ENCODE peak calls at places on chromosomes 11 and 22, in nine cellular contexts. N is Karpas-422; F is cardiac muscle cell; G is ovary; X is hepatocyte; I is heart left ventricle; M is CD8-positive, alpha-beta T cell; P is PC-3; L is lower lobe of right lung. E is an unnamed sample.

GRCh38 chr11:112882494-112883381 is 78.5 kb upstream of the NCAM1 start:
- DNase-seq in N (no peak), F (peak; percentile 56), G (no peak), X (peak; percentile 62), I (peak; percentile 55), M (no peak), P (no peak), L (no peak), E (no peak)

GRCh38 chr22:38788417-38788816 is 5.5 kb downstream of the DNAL4 start:
- DNase-seq in N (no peak), F (peak; percentile 96), G (peak; percentile 57), X (peak; percentile 64), I (peak; percentile 61), M (no peak), P (peak; percentile 26), L (no peak), E (no peak)

GRCh38 chr11:111730871-111731591 is 35.2 kb downstream of the PPP2R1B start:
- DNase-seq in N (no peak), F (no peak), G (peak; percentile 60), X (peak; percentile 61), I (peak; percentile 44), M (no peak), P (peak; percentile 89), L (no peak), E (peak; percentile 45)

GRCh38 chr11:130480721-130481140 is 32.3 kb downstream of the ADAMTS15 start:
- DNase-seq in N (no peak), F (peak; percentile 56), G (no peak), X (no peak), I (no peak), M (no peak), P (peak; percentile 12), L (no peak), E (no peak)

GRCh38 chr22:48500481-48501230 is 1327.0 kb downstream of the BRD1 start:
- DNase-seq in N (no peak), F (no peak), G (no peak), X (peak; percentile 34), I (no peak), M (no peak), P (no peak), L (peak; percentile 41), E (no peak)

GRCh38 chr11:101738494-101738893 is 154.7 kb upstream of the TRPC6 start:
- DNase-seq in N (no peak), F (no peak), G (no peak), X (no peak), I (no peak), M (no peak), P (no peak), L (no peak), E (no peak)

GRCh38 chr11:91220476-91221202 is 997.8 kb upstream of the CHORDC1 start:
- DNase-seq in N (no peak), F (peak; percentile 55), G (no peak), X (peak; percentile 24), I (no peak), M (no peak), P (peak; percentile 72), L (no peak), E (no peak)

GRCh38 chr11:130555251-130555841 is 106.9 kb downstream of the ADAMTS15 start:
- DNase-seq in N (no peak), F (peak; percentile 67), G (no peak), X (no peak), I (no peak), M (no peak), P (no peak), L (no peak), E (no peak)

GRCh38 chr11:117510646-117511045 is 183.0 kb downstream of the CEP164 start:
- DNase-seq in N (peak; percentile 49), F (no peak), G (no peak), X (no peak), I (no peak), M (no peak), P (no peak), L (no peak), E (no peak)

GRCh38 chr11:10488121-10488580 is 33.1 kb downstream of the AMPD3 start:
- DNase-seq in N (no peak), F (no peak), G (no peak), X (no peak), I (no peak), M (no peak), P (peak; percentile 88), L (no peak), E (peak; percentile 50)

GRCh38 chr11:119188067-119188466 is 2.8 kb downstream of the NHERF4 start:
- DNase-seq in N (no peak), F (no peak), G (no peak), X (no peak), I (no peak), M (no peak), P (no peak), L (peak; percentile 21), E (no peak)

GRCh38 chr11:73659961-73660360 is 13.6 kb downstream of the PLEKHB1 start:
- DNase-seq in N (no peak), F (no peak), G (no peak), X (no peak), I (no peak), M (no peak), P (peak; percentile 88), L (no peak), E (peak; percentile 34)

GRCh38 chr11:125743681-125744080 is 2.4 kb upstream of the PATE1 start:
- DNase-seq in N (no peak), F (no peak), G (no peak), X (no peak), I (no peak), M (no peak), P (no peak), L (no peak), E (no peak)

GRCh38 chr22:24996420-24996952 is 44.0 kb downstream of the KIAA1671 start:
- DNase-seq in N (no peak), F (peak; percentile 45), G (no peak), X (peak; percentile 53), I (peak; percentile 54), M (no peak), P (peak; percentile 75), L (no peak), E (peak; percentile 48)

GRCh38 chr11:14347494-14347893 is 11.5 kb downstream of the RRAS2 start:
- DNase-seq in N (no peak), F (no peak), G (no peak), X (no peak), I (no peak), M (no peak), P (no peak), L (no peak), E (no peak)

GRCh38 chr22:42880815-42881214 is 23.7 kb upstream of the ARFGAP3 start:
- DNase-seq in N (no peak), F (no peak), G (no peak), X (no peak), I (no peak), M (no peak), P (no peak), L (no peak), E (no peak)

GRCh38 chr22:23168381-23169031 is 11.8 kb upstream of the BCR start:
- DNase-seq in N (no peak), F (no peak), G (no peak), X (no peak), I (no peak), M (no peak), P (no peak), L (no peak), E (no peak)

GRCh38 chr22:23164091-23164490 is 16.2 kb upstream of the BCR start:
- DNase-seq in N (no peak), F (no peak), G (no peak), X (no peak), I (no peak), M (no peak), P (no peak), L (no peak), E (no peak)

GRCh38 chr22:23169032-23169384 is 11.3 kb upstream of the BCR start:
- DNase-seq in N (no peak), F (no peak), G (no peak), X (no peak), I (no peak), M (no peak), P (no peak), L (no peak), E (no peak)

GRCh38 chr22:23166038-23166831 is 14.1 kb upstream of the BCR start:
- DNase-seq in N (no peak), F (no peak), G (no peak), X (no peak), I (no peak), M (no peak), P (no peak), L (no peak), E (no peak)

DNA sequence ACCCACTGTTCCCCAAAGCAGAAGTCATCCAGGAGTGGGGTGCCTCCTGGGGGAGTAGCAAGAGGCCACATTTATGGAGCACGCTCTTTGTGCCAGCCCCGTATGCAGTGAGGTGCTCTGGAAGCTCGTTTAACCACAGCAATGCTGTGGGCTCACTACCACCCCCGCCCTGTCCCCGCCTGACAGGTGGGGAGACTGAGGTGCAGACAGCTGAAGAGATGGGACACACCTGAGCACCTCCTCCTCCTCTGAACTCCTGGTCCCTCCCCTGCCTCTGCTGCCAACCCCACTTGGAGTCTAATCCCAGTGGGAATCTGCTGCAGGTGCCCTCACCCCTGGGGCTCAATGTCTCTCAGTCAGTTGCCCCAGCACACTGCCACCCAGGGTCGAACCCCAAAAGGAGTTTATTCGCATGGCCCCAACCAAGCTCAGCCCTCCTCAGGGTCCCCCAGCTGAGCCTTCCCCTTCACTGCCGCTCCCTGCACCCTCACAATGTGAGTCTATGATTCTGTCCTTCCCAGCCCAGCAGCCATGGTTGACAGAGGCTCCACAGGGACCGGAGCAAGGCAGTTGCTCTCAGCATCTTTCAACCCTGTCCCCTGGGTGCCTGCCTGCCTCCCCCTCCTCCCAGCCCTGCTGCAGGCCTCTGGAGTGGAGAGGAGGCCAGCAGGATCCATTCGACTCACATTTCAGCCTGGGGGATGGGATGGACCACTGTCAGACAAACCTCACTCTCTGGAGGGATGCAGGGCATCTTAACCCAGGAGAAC is 13.3 kb upstream of the BCR start:
- DNase-seq in N (no peak), F (no peak), G (no peak), X (no peak), I (no peak), M (no peak), P (no peak), L (no peak), E (no peak)
- H3K4me3 ChIP-seq in N (no peak overlapping the region), F (no peak overlapping the region), G (no peak overlapping the region), X (no peak overlapping the region), I (no peak overlapping the region), M (no peak overlapping the region), P (no peak overlapping the region), L (no peak overlapping the region), E (no peak overlapping the region)

GRCh38 chr11:115659061-115659963 is 155.1 kb upstream of the CADM1 start:
- DNase-seq in N (no peak), F (no peak), G (no peak), X (peak; percentile 53), I (peak; percentile 58), M (no peak), P (no peak), L (peak; percentile 57), E (no peak)
- H3K36me3 ChIP-seq in N (no peaks in the 10 kb centered on the region), F (no peaks in the 10 kb centered on the region), G (no peaks in the 10 kb centered on the region), X (no peaks in the 10 kb centered on the region), I (no peaks in the 10 kb centered on the region), M (no peaks in the 10 kb centered on the region), P (no peaks in the 10 kb centered on the region), L (no peaks in the 10 kb centered on the region), E (no peaks in the 10 kb centered on the region)

GRCh38 chr11:44104472-44105294 is 9.2 kb downstream of the EXT2 start:
- DNase-seq in N (no peak), F (peak; percentile 78), G (no peak), X (no peak), I (no peak), M (no peak), P (peak; percentile 4), L (no peak), E (no peak)
- H3K4me3 ChIP-seq in N (no peak overlapping the region), F (no peak overlapping the region), G (no peak overlapping the region), X (no peak overlapping the region), I (no peak overlapping the region), M (no peak overlapping the region), P (no peak overlapping the region), L (no peak overlapping the region), E (no peak overlapping the region)

GRCh38 chr11:57316017-57316416 is 8.7 kb downstream of the TNKS1BP1 start:
- DNase-seq in N (no peak), F (no peak), G (no peak), X (no peak), I (no peak), M (no peak), P (no peak), L (no peak), E (no peak)
- H3K36me3 ChIP-seq in N (peaks cover 5% of the 10 kb centered on the region), F (peaks cover 24% of the 10 kb centered on the region), G (no peaks in the 10 kb centered on the region), X (peaks cover 4% of the 10 kb centered on the region), I (peaks cover 3% of the 10 kb centered on the region), M (no peaks in the 10 kb centered on the region), P (peaks cover 44% of the 10 kb centered on the region), L (peaks cover 80% of the 10 kb centered on the region), E (no peaks in the 10 kb centered on the region)

E was measured in transverse colon.